ENCODE peak calls at places on chromosomes 7 and 10, in six cellular contexts. Q, L, I, R, N and O are unnamed samples.

GRCh38 chr7:158753900-158754299 is 49.3 kb upstream of the NCAPG2 start:
- DNase-seq in Q (no peak), L (no peak), I (no peak), R (no peak), N (no peak), O (no peak)

GRCh38 chr7:115009139-115009538 is 87.2 kb downstream of the MDFIC start:
- DNase-seq in Q (no peak), L (no peak), I (no peak), R (peak), N (no peak), O (no peak)

GRCh38 chr7:105790996-105791395 is 85.4 kb downstream of the ATXN7L1 start:
- DNase-seq in Q (no peak), L (no peak), I (no peak), R (no peak), N (no peak), O (no peak)

GRCh38 chr7:157089100-157089510 is 49.6 kb upstream of the UBE3C start:
- DNase-seq in Q (no peak), L (no peak), I (peak), R (no peak), N (no peak), O (no peak)

GRCh38 chr7:12729112-12729511 is 41.7 kb downstream of the ARL4A start:
- DNase-seq in Q (no peak), L (peak), I (no peak), R (peak), N (peak), O (peak)

GRCh38 chr10:106557951-106558733 is 606.4 kb downstream of the SORCS1 start:
- DNase-seq in Q (no peak), L (no peak), I (no peak), R (peak), N (no peak), O (no peak)

GRCh38 chr10:59709472-59710125 is at the start of gene SLC16A9:
- DNase-seq in Q (peak), L (peak), I (peak), R (peak), N (peak), O (peak)

GRCh38 chr10:70558295-70558694 is 44.2 kb downstream of the PRF1 start:
- DNase-seq in Q (no peak), L (no peak), I (peak), R (no peak), N (no peak), O (no peak)

GRCh38 chr10:17742918-17743317 is 9.1 kb upstream of the TMEM236 start:
- DNase-seq in Q (peak), L (no peak), I (no peak), R (peak), N (peak), O (peak)

GRCh38 chr10:93462881-93463280 is 19.3 kb downstream of the MYOF start:
- DNase-seq in Q (no peak), L (no peak), I (no peak), R (peak), N (no peak), O (no peak)